ENCODE peak calls at places on chromosomes 5 and 9, in five cellular contexts. I is upper lobe of right lung, E is neural progenitor cell, D is adrenal gland, Y is ovary. P is an unnamed sample.

GRCh38 chr5:31983851-31984250 is 190.3 kb downstream of the GOLPH3 start:
- DNase-seq in I (no peak), E (no peak), D (no peak), Y (no peak), P (peak)

GRCh38 chr5:39580702-39581498 is 156.1 kb upstream of the DAB2 start:
- DNase-seq in I (no peak), E (no peak), D (no peak), Y (no peak), P (peak)

GRCh38 chr5:120538644-120539043 is 74.5 kb downstream of the PRR16 start:
- DNase-seq in I (no peak), E (no peak), D (no peak), Y (no peak), P (peak)

GRCh38 chr5:133229931-133230664 is 178.3 kb downstream of the HSPA4 start:
- DNase-seq in I (no peak), E (no peak), D (peak), Y (no peak), P (no peak)

GRCh38 chr9:87656485-87656884 is 69.4 kb upstream of the CTSL start:
- DNase-seq in I (no peak), E (no peak), D (no peak), Y (no peak), P (no peak)

GRCh38 chr9:78601957-78602565 is 305.1 kb downstream of the PSAT1 start:
- DNase-seq in I (no peak), E (peak), D (peak), Y (no peak), P (no peak)

GRCh38 chr9:114163517-114163924 is 8.2 kb downstream of the COL27A1 start:
- DNase-seq in I (peak), E (peak), D (no peak), Y (peak), P (no peak)

GRCh38 chr9:13088734-13089427 is 190.6 kb downstream of the MPDZ start:
- DNase-seq in I (no peak), E (peak), D (no peak), Y (peak), P (no peak)

GRCh38 chr9:22052376-22052945 is 43.4 kb upstream of the CDKN2B start:
- DNase-seq in I (no peak), E (peak), D (no peak), Y (no peak), P (peak)

GRCh38 chr9:121133104-121133816 is 58.5 kb downstream of the CNTRL start:
- DNase-seq in I (peak), E (no peak), D (no peak), Y (no peak), P (no peak)

GRCh38 chr5:73280821-73281746 is 108.1 kb downstream of the TMEM174 start:
- DNase-seq in I (no peak), E (no peak), D (peak), Y (no peak), P (peak)

GRCh38 chr5:41921874-41922273 is 3.2 kb upstream of the FBXO4 start:
- DNase-seq in I (no peak), E (no peak), D (no peak), Y (no peak), P (no peak)

GRCh38 chr9:89168901-89169813 is 9.5 kb downstream of the SHC3 start:
- DNase-seq in I (no peak), E (no peak), D (no peak), Y (no peak), P (no peak)

GRCh38 chr5:172713113-172713808 is 57.7 kb downstream of the DUSP1 start:
- DNase-seq in I (peak), E (peak), D (peak), Y (peak), P (no peak)

GRCh38 chr5:67681703-67682102 is 485.1 kb upstream of the CD180 start:
- DNase-seq in I (no peak), E (no peak), D (no peak), Y (no peak), P (no peak)

GRCh38 chr5:101679816-101680215 is 616.3 kb downstream of the SLCO4C1 start:
- DNase-seq in I (no peak), E (no peak), D (no peak), Y (no peak), P (no peak)

GRCh38 chr9:133725886-133726285 is 12.3 kb downstream of the SARDH start:
- DNase-seq in I (no peak), E (no peak), D (peak), Y (peak), P (no peak)

GRCh38 chr5:146731909-146732659 is 146.5 kb downstream of the PPP2R2B start:
- DNase-seq in I (no peak), E (no peak), D (no peak), Y (no peak), P (peak)

GRCh38 chr5:148957591-148958202 is 105.2 kb downstream of the SH3TC2 start:
- DNase-seq in I (no peak), E (peak), D (no peak), Y (no peak), P (no peak)

GRCh38 chr5:72129730-72130129 is 22.5 kb downstream of the MAP1B start:
- DNase-seq in I (no peak), E (no peak), D (no peak), Y (no peak), P (no peak)

GRCh38 chr5:16713386-16713928 is 96.7 kb upstream of the RETREG1 start:
- DNase-seq in I (no peak), E (peak), D (no peak), Y (no peak), P (no peak)

GRCh38 chr5:3593771-3594513 is 1.7 kb upstream of the IRX1 start:
- DNase-seq in I (no peak), E (peak), D (no peak), Y (no peak), P (no peak)

GRCh38 chr9:121694582-121694981 is 43.1 kb downstream of the DAB2IP start:
- DNase-seq in I (no peak), E (no peak), D (no peak), Y (no peak), P (no peak)

GRCh38 chr9:97557606-97558095 is 56.2 kb downstream of the TMOD1 start:
- DNase-seq in I (peak), E (no peak), D (peak), Y (peak), P (no peak)

GRCh38 chr5:36777105-36777757 is 99.3 kb upstream of the NIPBL start:
- DNase-seq in I (no peak), E (peak), D (peak), Y (peak), P (peak)

GRCh38 chr9:87535817-87536539 is 38.3 kb downstream of the DAPK1 start:
- DNase-seq in I (no peak), E (no peak), D (no peak), Y (no peak), P (no peak)

GRCh38 chr5:44499381-44499780 is 110.2 kb upstream of the FGF10 start:
- DNase-seq in I (no peak), E (no peak), D (no peak), Y (no peak), P (no peak)

GRCh38 chr5:171736976-171737848 is 48.4 kb upstream of the SMIM23 start:
- DNase-seq in I (peak), E (no peak), D (peak), Y (no peak), P (no peak)

GRCh38 chr9:85569988-85570387 is 171.8 kb downstream of the AGTPBP1 start:
- DNase-seq in I (no peak), E (no peak), D (no peak), Y (no peak), P (peak)

GRCh38 chr5:149680810-149681221 is 49.3 kb upstream of the PPARGC1B start:
- DNase-seq in I (peak), E (no peak), D (peak), Y (no peak), P (no peak)

GRCh38 chr5:145841299-145841698 is 6.2 kb upstream of the PRELID2 start:
- DNase-seq in I (no peak), E (no peak), D (no peak), Y (no peak), P (no peak)

GRCh38 chr5:179916523-179916922 is 8.8 kb upstream of the TBC1D9B start:
- DNase-seq in I (no peak), E (peak), D (peak), Y (no peak), P (no peak)

DNA sequence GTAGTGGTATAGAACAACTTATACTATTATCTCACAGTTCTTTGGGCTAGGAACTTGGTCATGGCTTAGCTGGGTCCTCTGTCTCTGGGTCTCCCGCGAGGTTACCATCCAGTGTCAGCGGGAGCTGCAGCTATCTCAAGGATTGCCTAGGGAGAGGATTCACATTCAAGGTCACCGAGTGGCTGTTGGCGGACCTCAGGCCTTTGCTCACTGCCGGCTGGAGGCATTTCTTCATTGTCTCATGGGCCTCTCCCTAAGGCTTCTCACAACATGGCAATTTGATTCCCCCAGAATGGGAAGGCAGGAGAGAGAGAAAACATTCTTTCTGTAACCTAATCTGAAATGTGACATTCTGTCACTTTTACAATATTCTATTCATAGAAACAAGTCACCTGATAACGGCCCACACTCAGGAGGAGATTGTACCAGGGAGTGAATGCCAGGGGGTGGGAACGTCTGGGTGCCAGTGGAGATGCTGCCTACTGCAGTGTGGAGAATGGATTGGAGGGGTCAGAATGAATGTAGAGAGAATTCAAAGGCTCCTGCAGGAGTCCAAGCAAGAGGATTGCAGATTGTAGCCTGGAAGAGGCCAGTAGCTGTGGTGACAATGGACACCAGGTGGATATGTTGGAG is 29.5 kb upstream of the ANKRD18A start:
- DNase-seq in I (no peak), E (no peak), D (no peak), Y (no peak), P (no peak)
- H3K4me3 ChIP-seq in I (no peak), E (no peak), D (no peak), Y (no peak), P (no peak)

GRCh38 chr9:2833096-2833495 is 10.8 kb downstream of the PUM3 start:
- DNase-seq in I (no peak), E (no peak), D (no peak), Y (no peak), P (no peak)

GRCh38 chr9:2838356-2838983 is 5.4 kb downstream of the PUM3 start:
- DNase-seq in I (no peak), E (no peak), D (no peak), Y (no peak), P (no peak)

GRCh38 chr9:2837915-2838314 is 6.0 kb downstream of the PUM3 start:
- DNase-seq in I (no peak), E (no peak), D (no peak), Y (no peak), P (no peak)

GRCh38 chr9:2838984-2839367 is 4.9 kb downstream of the PUM3 start:
- DNase-seq in I (no peak), E (no peak), D (no peak), Y (no peak), P (no peak)
- H3K4me3 ChIP-seq in I (peak), E (no peak), D (no peak), Y (no peak), P (no peak)

DNA sequence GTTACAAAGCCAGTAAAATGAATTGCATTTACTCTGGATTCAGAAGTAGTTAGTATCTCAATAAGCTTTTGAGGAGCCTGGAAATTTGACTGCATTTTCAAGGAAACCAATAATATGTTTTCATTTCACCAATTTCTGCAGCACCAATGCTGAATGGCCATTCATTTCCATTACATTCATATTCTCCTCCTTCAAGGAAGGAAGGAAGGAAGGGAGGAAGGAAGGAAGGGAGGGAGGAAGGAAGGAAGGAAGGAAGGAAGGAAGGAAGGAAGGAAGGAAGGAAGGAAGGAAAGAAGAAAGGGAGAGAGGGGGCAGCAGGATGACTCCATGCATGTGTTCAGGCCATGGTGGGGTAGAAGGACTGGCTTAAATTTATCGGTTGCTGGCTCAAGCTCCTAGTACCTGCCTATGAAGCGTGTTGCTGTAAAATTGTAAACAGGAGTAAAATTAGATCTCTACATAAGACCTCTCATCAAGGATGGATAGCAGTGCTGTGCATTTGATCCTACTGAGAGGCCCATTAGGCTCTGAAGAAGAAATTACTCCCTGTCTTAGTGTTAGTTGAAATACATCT is 498.8 kb upstream of the TNC start:
- DNase-seq in I (no peak), E (no peak), D (no peak), Y (no peak), P (no peak)
- H3K4me3 ChIP-seq in I (no peak), E (no peak), D (no peak), Y (no peak), P (no peak)

DNA sequence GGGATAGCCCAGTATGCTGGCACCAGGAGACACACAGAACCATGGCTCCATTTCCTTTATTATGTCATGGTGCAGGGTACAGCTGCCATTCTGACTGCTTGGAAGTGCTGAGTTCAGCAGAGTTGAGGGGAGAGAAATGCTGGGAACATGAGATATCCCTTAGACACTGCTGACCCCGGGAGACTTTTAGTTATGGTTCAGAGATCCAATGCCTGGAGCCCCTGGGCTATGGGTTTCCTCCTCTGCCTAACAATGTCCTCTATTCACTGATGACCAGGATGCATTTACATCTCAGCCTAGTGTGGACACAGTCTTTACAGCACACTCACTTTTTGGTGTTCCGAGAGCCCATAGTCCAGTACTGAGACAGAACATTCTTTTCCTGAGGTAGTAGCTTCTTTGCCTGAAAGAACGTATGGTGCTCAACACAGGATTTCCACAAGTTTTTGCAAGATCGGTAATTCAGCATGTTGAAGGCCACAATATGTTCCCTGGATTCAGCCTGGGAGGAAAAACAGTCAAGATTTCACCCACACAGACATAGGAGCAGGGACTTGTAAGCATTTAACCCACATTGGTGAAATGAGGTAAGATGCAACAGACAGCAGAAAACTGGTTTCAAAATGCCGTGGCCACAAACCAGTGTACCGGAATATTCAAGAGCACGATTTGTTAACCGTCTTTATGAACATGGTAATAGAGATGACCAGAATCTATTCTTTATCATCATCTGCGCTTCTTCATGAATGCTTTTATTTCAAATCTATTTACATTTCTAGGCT is 71.3 kb downstream of the PTPN3 start:
- DNase-seq in I (no peak), E (no peak), D (no peak), Y (no peak), P (no peak)
- H3K4me3 ChIP-seq in I (no peak), E (no peak), D (no peak), Y (no peak), P (no peak)

DNA sequence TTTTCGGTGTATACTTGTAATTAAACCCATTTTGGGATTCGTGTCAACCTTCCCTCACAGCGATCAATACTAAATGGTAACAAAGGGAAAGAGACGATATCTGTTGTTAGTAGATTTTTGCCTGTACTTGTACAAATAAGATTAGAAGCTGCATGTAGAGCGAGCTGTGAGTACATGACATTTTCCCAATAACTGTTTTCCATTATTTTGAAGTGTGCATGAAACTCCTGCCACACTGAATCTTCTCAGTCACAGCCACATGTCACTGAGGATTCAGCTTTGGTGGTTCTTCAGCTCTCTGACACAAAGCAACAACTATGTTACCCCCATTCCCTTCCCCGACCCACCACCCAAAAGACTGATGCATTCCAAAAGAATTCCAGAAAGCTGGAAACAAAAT is 685.6 kb downstream of the EFNA5 start:
- DNase-seq in I (no peak), E (no peak), D (no peak), Y (no peak), P (no peak)
- H3K4me3 ChIP-seq in I (no peak), E (no peak), D (no peak), Y (no peak), P (no peak)

GRCh38 chr5:108641596-108641995 is 106.1 kb upstream of the FER start:
- DNase-seq in I (no peak), E (no peak), D (no peak), Y (no peak), P (no peak)
- H3K4me3 ChIP-seq in I (no peak), E (no peak), D (no peak), Y (no peak), P (no peak)

GRCh38 chr5:88669314-88669713 is 213.7 kb downstream of the MEF2C start:
- DNase-seq in I (no peak), E (no peak), D (no peak), Y (no peak), P (no peak)
- H3K4me3 ChIP-seq in I (no peak), E (no peak), D (no peak), Y (no peak), P (no peak)

GRCh38 chr5:61734966-61735365 is 402.9 kb downstream of the ZSWIM6 start:
- DNase-seq in I (no peak), E (no peak), D (no peak), Y (no peak), P (no peak)

GRCh38 chr5:61735531-61735930 is 403.5 kb downstream of the ZSWIM6 start:
- DNase-seq in I (no peak), E (no peak), D (no peak), Y (no peak), P (no peak)

GRCh38 chr5:61734001-61734400 is 401.9 kb downstream of the ZSWIM6 start:
- DNase-seq in I (no peak), E (no peak), D (no peak), Y (no peak), P (no peak)

GRCh38 chr5:61737991-61738390 is 405.9 kb downstream of the ZSWIM6 start:
- DNase-seq in I (no peak), E (no peak), D (no peak), Y (no peak), P (no peak)

GRCh38 chr5:61735999-61736398 is 403.9 kb downstream of the ZSWIM6 start:
- DNase-seq in I (no peak), E (no peak), D (no peak), Y (no peak), P (no peak)
- H3K4me3 ChIP-seq in I (no peak), E (no peak), D (no peak), Y (no peak), P (no peak)

DNA sequence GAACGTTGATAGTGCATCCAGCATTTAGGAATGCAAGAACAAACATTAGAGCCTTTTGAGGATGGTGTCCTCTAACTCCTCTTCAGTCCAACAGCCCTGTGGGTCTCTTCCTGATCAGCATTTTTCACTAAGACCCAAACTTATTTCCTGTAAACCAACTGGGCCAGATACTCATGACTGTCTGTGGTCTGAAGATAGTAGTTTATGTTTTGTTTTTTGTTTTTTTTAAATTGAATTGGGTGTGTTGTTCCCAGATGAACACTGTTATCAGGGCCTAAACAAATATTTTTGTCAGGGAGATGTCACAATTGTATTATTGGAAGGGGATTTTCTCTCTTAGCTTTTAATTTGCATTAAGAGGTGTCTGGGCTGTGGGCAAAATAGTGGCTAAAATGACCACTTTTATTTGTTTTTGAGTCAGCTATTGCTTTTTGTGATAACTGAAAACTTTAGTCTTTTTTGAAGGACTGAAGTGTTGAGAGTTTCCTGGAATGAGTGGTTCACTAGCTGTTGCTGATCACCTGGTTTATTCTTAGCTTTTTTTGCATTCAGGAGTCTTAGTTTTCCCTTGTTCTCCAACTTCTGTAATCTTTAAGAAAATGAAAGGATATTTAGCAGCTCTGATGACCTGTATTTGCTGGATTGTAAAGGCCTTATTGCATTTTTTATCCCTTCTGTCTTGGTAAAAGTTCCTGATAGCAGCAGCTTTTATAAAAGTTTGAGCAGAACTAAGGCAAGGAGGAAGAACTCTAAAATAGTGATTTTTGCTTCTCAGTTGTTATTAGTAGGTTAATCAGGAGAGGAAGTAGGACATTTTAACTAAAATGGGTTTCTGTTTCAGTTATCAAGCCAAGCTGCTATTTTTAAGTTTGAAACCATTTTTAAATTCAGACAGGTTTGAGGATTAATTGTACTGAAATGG is 5.5 kb downstream of the MAN2A1 start:
- DNase-seq in I (no peak), E (no peak), D (no peak), Y (no peak), P (no peak)
- H3K4me3 ChIP-seq in I (no peak), E (no peak), D (no peak), Y (no peak), P (no peak)

GRCh38 chr5:118956727-118957126 is 31.6 kb downstream of the DTWD2 start:
- DNase-seq in I (no peak), E (no peak), D (no peak), Y (no peak), P (no peak)
- H3K4me3 ChIP-seq in I (no peak), E (no peak), D (no peak), Y (no peak), P (no peak)

P was measured in skeletal muscle cell.